ENCODE peak calls at places on chromosome 14, in four cellular contexts. C, Q, M and U are unnamed samples.

GRCh38 chr14:50801706-50802105 is 29.3 kb downstream of the NIN start:
- DNase-seq in C (no peak), M (no peak), Q (no peak), U (no peak)

GRCh38 chr14:92108345-92109254 is 2.2 kb upstream of the ATXN3 start:
- DNase-seq in C (peak; percentile 57), M (no peak), Q (peak; percentile 73), U (no peak)

GRCh38 chr14:89451229-89451628 is 34.2 kb upstream of the FOXN3 start:
- DNase-seq in C (no peak), Q (no peak), M (no peak), U (no peak)

GRCh38 chr14:106657460-106657859 is 1131.1 kb downstream of the TMEM121 start:
- DNase-seq in C (no peak), Q (no peak), M (no peak), U (no peak)

GRCh38 chr14:60085085-60085484 is 6.6 kb upstream of the PCNX4 start:
- DNase-seq in Q (no peak), C (no peak), M (no peak), U (no peak)

GRCh38 chr14:56635041-56635440 is 55.4 kb downstream of the TMEM260 start:
- DNase-seq in M (no peak), Q (no peak), C (no peak), U (no peak)

GRCh38 chr14:99540196-99541032 is 59.2 kb downstream of the CCNK start:
- DNase-seq in M (no peak), Q (no peak), C (no peak), U (no peak)

GRCh38 chr14:72909163-72909562 is 15.3 kb upstream of the DPF3 start:
- DNase-seq in M (no peak), Q (no peak), C (no peak), U (no peak)

GRCh38 chr14:52179151-52179790 is 88.2 kb upstream of the PTGDR start:
- DNase-seq in C (no peak), M (no peak), Q (no peak), U (no peak)

GRCh38 chr14:103293465-103293864 is 40.6 kb upstream of the EIF5 start:
- DNase-seq in C (no peak), M (no peak), Q (no peak), U (no peak)

GRCh38 chr14:38616959-38617358 is 361.1 kb upstream of the CLEC14A start:
- DNase-seq in Q (no peak), M (no peak), C (no peak), U (no peak)

GRCh38 chr14:38867561-38868150 is 235.4 kb downstream of the SEC23A start:
- DNase-seq in C (peak; percentile 27), M (peak; percentile 23), Q (peak; percentile 91), U (peak; percentile 81)

GRCh38 chr14:74502236-74503019 is 8.9 kb downstream of the ISCA2 start:
- DNase-seq in C (peak; percentile 27), M (no peak), Q (peak; percentile 50), U (peak; percentile 60)

GRCh38 chr14:71803539-71804260 is 128.5 kb upstream of the RGS6 start:
- DNase-seq in C (no peak), Q (no peak), M (no peak), U (peak; percentile 68)
- TF ChIP-seq MAFK in C (no peak), Q (no peak), M (no peak), U (no peak)

DNA sequence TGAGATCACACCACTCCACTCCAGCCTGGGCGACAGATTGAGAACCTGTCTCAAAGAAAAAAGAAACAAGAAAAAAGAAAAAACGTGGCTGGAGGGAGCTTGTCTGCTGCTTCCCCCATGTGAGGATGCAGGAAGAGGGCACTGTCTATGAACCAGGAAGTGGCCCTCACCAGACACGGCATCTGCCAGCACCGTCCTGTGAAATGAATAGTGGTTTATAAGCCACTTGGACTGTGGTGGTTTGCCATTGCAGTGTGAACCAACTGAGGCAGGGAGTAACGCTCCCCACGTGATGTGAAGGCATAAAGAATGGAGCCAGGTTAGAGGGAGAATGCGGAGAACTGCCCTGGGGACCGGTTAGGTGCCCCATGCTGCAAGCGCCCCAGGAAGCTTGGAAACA is 4.5 kb upstream of the BRF1 start:
- DNase-seq in M (no peak), C (no peak), Q (no peak), U (no peak)
- TF ChIP-seq HDAC2 in M (no peak), C (no peak), Q (no peak), U (no peak)

GRCh38 chr14:91075553-91075952 is 15.1 kb upstream of the RPS6KA5 start:
- DNase-seq in C (no peak), M (no peak), Q (no peak), U (no peak)

GRCh38 chr14:91082282-91082681 is 21.8 kb upstream of the RPS6KA5 start:
- DNase-seq in C (no peak), Q (no peak), M (no peak), U (no peak)

GRCh38 chr14:91078095-91078737 is 17.8 kb upstream of the RPS6KA5 start:
- DNase-seq in C (no peak), Q (no peak), M (no peak), U (no peak)
- TF ChIP-seq JUN in C (no peak), Q (no peak), M (no peak), U (no peak)

DNA sequence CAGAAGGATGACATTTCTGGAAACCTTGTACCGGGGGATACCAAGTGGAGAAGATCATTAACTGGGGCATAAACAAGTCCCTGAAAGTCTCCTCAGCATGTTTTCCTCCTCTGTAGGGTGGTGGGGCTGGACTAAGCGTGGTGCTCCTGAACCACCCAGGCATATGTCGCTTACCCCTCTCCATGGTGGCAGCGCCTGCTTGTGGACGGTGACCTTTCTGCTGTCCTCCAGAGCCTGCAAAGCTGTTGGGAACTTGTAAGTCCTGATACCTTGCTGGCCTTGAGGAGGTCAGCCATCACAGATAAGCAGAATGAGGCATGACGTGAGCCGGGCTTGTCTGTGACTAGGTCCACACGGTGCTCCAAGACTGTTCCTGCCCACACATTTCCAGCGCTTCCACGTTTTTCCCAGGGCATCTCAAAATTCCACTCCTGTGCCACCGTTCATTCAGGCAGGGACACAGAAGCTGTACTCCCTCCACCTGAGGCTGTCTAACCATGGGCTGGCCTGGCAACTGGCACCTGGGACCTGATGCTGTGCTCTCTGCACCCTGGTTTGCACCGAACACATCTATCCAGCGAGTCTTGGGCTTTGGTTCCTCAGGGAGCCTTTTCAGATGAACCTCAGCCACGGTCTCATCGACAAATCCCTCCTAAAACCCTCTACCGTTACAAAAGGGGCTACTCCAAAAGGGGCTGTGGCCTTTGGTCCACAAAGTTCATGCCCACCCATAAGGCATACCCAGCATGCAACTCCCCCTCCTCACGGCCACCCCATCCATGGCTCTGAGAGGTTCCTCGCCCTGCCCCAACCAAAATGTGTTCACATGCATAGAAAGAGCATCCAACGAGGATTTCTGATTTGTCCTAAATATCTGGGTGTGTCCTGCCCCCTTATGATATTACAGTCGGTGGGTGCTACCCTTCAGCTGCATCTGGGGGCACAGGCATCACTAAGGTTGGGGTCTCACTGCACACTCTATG is 199.6 kb upstream of the DIO3 start:
- DNase-seq in M (no peak), Q (no peak), C (peak; percentile 37), U (no peak)
- TF ChIP-seq MAFK in M (no peak), Q (no peak), C (no peak), U (no peak)

DNA sequence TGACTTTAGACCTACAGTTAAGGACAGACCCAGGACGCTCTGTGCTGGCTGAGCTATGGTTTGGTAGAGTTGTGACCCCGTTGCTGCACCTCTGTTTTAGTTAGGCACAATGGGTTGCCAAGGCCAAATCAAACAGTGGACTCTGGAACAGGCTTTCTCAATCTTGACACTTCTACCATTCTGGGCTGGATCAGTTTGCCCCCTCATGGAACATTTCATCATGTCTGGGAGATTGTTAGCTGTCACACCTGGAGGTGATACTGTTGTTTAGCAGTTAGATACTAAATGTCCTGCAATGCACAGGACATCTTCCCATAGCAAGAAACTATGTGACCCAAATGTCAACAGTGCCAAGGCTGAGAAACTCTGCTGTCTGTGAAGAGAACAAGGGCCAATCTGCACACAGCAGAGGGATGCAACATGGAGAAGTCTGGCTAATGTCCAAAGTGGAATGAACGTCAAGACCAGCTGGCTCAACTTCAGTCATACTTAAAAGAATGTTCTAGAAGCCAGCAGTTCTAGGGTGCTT is 65.6 kb upstream of the DICER1 start:
- DNase-seq in C (no peak), M (no peak), Q (peak; percentile 21), U (no peak)
- TF ChIP-seq HDAC2 in C (no peak), M (no peak), Q (no peak), U (no peak)